ENCODE peak calls at places on chromosomes 3 and 15, in ten cellular contexts. X is fibroblast of lung, Z is transverse colon, M is astrocyte, W is esophagus squamous epithelium, Y is PC-3, O is foreskin keratinocyte, I is left ventricle myocardium inferior, A is IMR-90, E is kidney epithelial cell. S is an unnamed sample. For H3K27me3, the result is how much of the 10 kb centered on the place peaks cover.

GRCh38 chr15:91127236-91127914 is 27.3 kb downstream of the SV2B start:
- DNase-seq in Z (no peak), X (no peak), O (no peak), M (no peak), A (no peak), W (no peak), E (no peak), I (no peak), Y (no peak), S (no peak)

GRCh38 chr3:152193673-152194267 is 75.0 kb upstream of the MBNL1 start:
- DNase-seq in O (no peak), W (no peak), I (no peak), M (no peak), A (no peak), Y (no peak), Z (no peak), E (no peak), X (no peak), S (no peak)

GRCh38 chr3:87375231-87375682 is 98.9 kb upstream of the POU1F1 start:
- DNase-seq in M (no peak), W (no peak), O (no peak), A (no peak), I (no peak), X (no peak), Z (no peak), E (no peak), Y (no peak), S (no peak)

GRCh38 chr15:63157891-63158431 is 684 bp upstream of the RPS27L start:
- DNase-seq in M (peak), I (peak), O (no peak), Z (peak), E (peak), Y (peak), X (peak), W (no peak), A (peak), S (peak)

GRCh38 chr3:180421711-180422110 is 180.3 kb upstream of the TTC14 start:
- DNase-seq in X (no peak), O (no peak), I (no peak), M (no peak), W (no peak), Z (no peak), Y (no peak), A (peak), E (no peak), S (no peak)

GRCh38 chr3:71225285-71225684 is 358.2 kb downstream of the FOXP1 start:
- DNase-seq in W (no peak), X (no peak), Z (no peak), A (peak), M (no peak), E (no peak), O (no peak), Y (no peak), I (no peak), S (no peak)

GRCh38 chr3:100765437-100765975 is 56.2 kb downstream of the TFG start:
- DNase-seq in W (no peak), E (no peak), I (no peak), Y (no peak), O (no peak), A (no peak), X (no peak), Z (no peak), M (no peak), S (no peak)

GRCh38 chr3:155352900-155353490 is 59.5 kb upstream of the STRIT1 start:
- DNase-seq in A (peak), Y (peak), O (no peak), E (peak), X (peak), M (peak), Z (no peak), I (no peak), W (no peak), S (no peak)

GRCh38 chr15:37087050-37087691 is 13.2 kb downstream of the MEIS2 start:
- DNase-seq in I (no peak), M (no peak), E (no peak), W (no peak), O (no peak), Y (no peak), Z (no peak), X (no peak), A (no peak), S (no peak)

GRCh38 chr15:95864467-95864886 is 466.0 kb upstream of the NR2F2 start:
- DNase-seq in E (no peak), Z (peak), Y (no peak), M (no peak), O (no peak), W (no peak), I (no peak), X (no peak), A (no peak), S (no peak)

GRCh38 chr15:77810180-77810579 is 177.5 kb upstream of the LINGO1 start:
- DNase-seq in A (no peak), X (no peak), E (no peak), W (no peak), Z (no peak), I (no peak), M (no peak), Y (no peak), O (no peak), S (no peak)

GRCh38 chr15:45790325-45790943 is 155.6 kb downstream of the SQOR start:
- DNase-seq in A (peak), M (no peak), X (no peak), W (no peak), O (no peak), I (peak), Y (peak), Z (peak), E (no peak), S (peak)

GRCh38 chr15:69160976-69161877 is 792 bp downstream of the GLCE start:
- DNase-seq in Z (peak), O (no peak), E (no peak), X (peak), A (peak), W (no peak), M (no peak), I (peak), Y (peak), S (peak)

GRCh38 chr3:69130689-69131088 is 8.3 kb upstream of the LMOD3 start:
- DNase-seq in W (no peak), M (no peak), I (no peak), Y (no peak), Z (no peak), O (no peak), X (no peak), E (no peak), A (no peak), S (no peak)

GRCh38 chr15:28987337-28987736 is 101.6 kb downstream of the APBA2 start:
- DNase-seq in W (no peak), X (no peak), E (no peak), M (no peak), I (no peak), O (no peak), A (no peak), Y (no peak), Z (no peak), S (no peak)

GRCh38 chr3:110343945-110344344 is 727.7 kb upstream of the NECTIN3 start:
- DNase-seq in W (no peak), M (no peak), E (peak), Z (no peak), O (no peak), X (peak), I (no peak), A (peak), Y (peak), S (no peak)

GRCh38 chr3:107365051-107365450 is 12.2 kb upstream of the CCDC54 start:
- DNase-seq in X (no peak), Z (no peak), I (no peak), M (no peak), Y (no peak), W (no peak), O (no peak), A (no peak), E (no peak), S (no peak)

GRCh38 chr3:50246517-50246954 is 10.5 kb downstream of the GNAI2 start:
- DNase-seq in Y (peak), X (peak), M (peak), Z (peak), W (no peak), O (peak), A (peak), I (peak), E (peak), S (no peak)

GRCh38 chr3:26768068-26768651 is 145.6 kb downstream of the LRRC3B start:
- DNase-seq in Z (no peak), A (no peak), I (no peak), W (no peak), M (no peak), Y (no peak), E (no peak), X (no peak), O (no peak), S (no peak)

GRCh38 chr3:83655083-83655482 is 1303.7 kb upstream of the CADM2 start:
- DNase-seq in Y (peak), X (no peak), M (no peak), Z (no peak), I (no peak), W (no peak), O (no peak), E (no peak), A (no peak), S (no peak)

GRCh38 chr3:74564560-74564959 is 49.9 kb downstream of the CNTN3 start:
- DNase-seq in Y (no peak), M (no peak), I (no peak), X (no peak), A (peak), W (no peak), E (no peak), Z (no peak), O (no peak), S (no peak)

GRCh38 chr15:89674526-89674925 is 4.6 kb downstream of the PLIN1 start:
- DNase-seq in X (no peak), W (no peak), O (no peak), I (no peak), A (no peak), Y (no peak), Z (no peak), E (no peak), M (no peak), S (no peak)

GRCh38 chr15:41105348-41106334 is 10.4 kb downstream of the INO80 start:
- DNase-seq in W (no peak), Z (no peak), A (no peak), I (no peak), Y (no peak), X (no peak), O (no peak), E (no peak), M (no peak), S (no peak)

GRCh38 chr3:66485291-66485968 is 15.4 kb downstream of the LRIG1 start:
- DNase-seq in X (peak), Z (no peak), Y (no peak), O (no peak), W (peak), A (peak), M (peak), I (no peak), E (no peak), S (no peak)

GRCh38 chr3:53226142-53226840 is 29.5 kb downstream of the TKT start:
- DNase-seq in Y (no peak), W (no peak), E (no peak), I (no peak), M (no peak), X (no peak), Z (no peak), A (no peak), O (no peak), S (no peak)

GRCh38 chr3:85342915-85343314 is 384.1 kb downstream of the CADM2 start:
- DNase-seq in I (no peak), E (no peak), Y (peak), Z (no peak), X (peak), M (no peak), O (no peak), W (no peak), A (no peak), S (peak)

GRCh38 chr15:72168131-72168825 is 29.3 kb downstream of the GRAMD2A start:
- DNase-seq in O (peak), I (peak), E (no peak), X (peak), Z (no peak), A (peak), Y (peak), M (peak), W (no peak), S (peak)

GRCh38 chr15:60791216-60791615 is 312.3 kb upstream of the ICE2 start:
- DNase-seq in I (no peak), M (peak), Y (no peak), Z (no peak), A (no peak), W (no peak), E (no peak), X (peak), O (no peak), S (no peak)
- H3K27me3 ChIP-seq in I (under half), M (under half), Y (under half), Z (under half), A (under half), W (under half), E (under half), X (under half), O (under half), S (under half)

DNA sequence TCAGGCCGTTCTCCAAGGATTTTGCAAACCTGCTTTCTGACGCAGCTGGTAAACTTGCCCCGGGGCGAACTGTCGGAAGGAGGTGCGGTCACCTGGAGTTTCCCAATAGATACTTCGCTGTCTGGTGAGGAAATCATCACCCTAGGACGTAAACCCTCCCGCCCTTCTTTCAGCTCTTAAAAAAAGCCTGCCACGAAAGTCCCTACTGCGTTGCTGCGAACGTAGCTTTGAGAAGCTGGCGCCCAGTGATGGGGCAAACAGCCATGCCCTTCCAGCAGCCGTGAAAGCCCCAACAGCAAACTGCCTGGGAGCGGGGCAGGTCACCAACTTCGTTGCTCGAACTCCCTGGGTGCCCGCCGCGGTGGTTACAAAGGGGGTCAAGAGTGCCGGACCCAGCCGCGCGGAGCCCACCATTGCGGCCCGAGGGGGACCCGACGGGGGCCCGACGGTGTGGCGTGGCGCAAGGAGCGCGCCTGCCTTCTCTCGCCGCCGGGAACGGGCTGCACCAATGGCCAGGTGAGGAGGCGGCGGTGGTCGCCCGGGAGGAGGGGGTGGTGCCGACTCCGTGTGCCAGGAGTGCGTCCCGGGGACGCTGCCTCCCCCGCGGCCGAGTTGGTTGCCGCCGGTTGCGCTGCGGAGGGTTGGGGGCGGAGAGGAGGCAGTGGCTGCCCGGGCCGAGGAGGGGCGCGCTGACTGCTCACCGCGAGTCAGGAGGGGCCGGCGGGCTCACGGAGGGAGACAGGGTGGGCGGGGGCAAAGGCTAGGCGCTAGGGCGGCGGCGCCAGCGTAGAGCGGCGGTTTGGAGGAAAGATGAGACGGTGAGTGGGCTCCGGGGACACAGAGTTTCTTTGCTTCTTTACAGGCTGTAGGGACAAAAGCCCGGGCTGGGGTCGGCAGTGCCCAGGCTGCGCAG is at the start of gene PHLDB2:
- DNase-seq in I (peak), E (no peak), A (peak), Y (peak), M (peak), Z (peak), O (peak), X (peak), W (no peak), S (peak)
- TF ChIP-seq CTCF in I (no peak), E (peak), A (no peak), Y (peak), M (no peak), Z (no peak), O (peak), X (no peak), W (no peak), S (no peak)

GRCh38 chr15:53625962-53626845 is 133.3 kb downstream of the WDR72 start:
- DNase-seq in E (no peak), M (no peak), W (no peak), I (no peak), Z (no peak), X (no peak), Y (no peak), A (no peak), O (no peak), S (no peak)

GRCh38 chr15:53625260-53625659 is 134.2 kb downstream of the WDR72 start:
- DNase-seq in Z (no peak), W (no peak), X (no peak), I (no peak), Y (no peak), M (no peak), E (no peak), A (no peak), O (no peak), S (no peak)

DNA sequence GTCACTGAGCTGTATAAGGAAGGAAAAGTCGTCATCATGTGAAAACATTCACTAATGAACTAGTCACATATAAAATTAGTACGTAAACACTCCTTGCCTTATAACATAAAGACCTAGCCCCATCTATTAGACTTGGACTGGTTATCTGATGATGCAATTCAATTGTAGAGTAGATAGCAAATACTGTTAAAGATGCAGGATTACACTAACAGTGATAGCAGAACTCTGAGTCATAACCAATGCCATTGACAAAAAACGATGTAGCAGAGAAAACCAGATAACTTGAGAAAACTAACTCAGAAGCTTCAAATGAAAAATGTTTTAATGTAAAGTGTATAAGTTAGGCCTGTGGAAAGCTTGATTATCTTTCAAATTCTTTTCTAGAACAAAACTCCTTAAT is 132.2 kb downstream of the WDR72 start:
- DNase-seq in W (no peak), X (no peak), O (no peak), Z (no peak), E (no peak), M (peak), A (no peak), Y (no peak), I (no peak), S (no peak)
- H3K27me3 ChIP-seq in W (under half), X (under half), O (under half), Z (under half), E (under half), M (under half), A (under half), Y (under half), I (under half), S (under half)

GRCh38 chr15:55526559-55527036 is 18.6 kb upstream of the DNAAF4 start:
- DNase-seq in W (no peak), Z (no peak), Y (peak), X (peak), M (peak), O (no peak), E (no peak), A (peak), I (no peak), S (peak)
- TF ChIP-seq CTCF in W (peak), Z (peak), Y (peak), X (peak), M (peak), O (peak), E (peak), A (peak), I (peak), S (peak)

GRCh38 chr15:82950295-82950694 is 2.2 kb downstream of the HOMER2 start:
- DNase-seq in Y (no peak), A (no peak), E (no peak), O (no peak), M (no peak), X (no peak), I (no peak), Z (no peak), W (no peak), S (no peak)
- H3K27me3 ChIP-seq in Y (under half), A (under half), E (under half), O (under half), M (under half), X (under half), I (under half), Z (under half), W (under half), S (under half)

GRCh38 chr3:183777016-183777618 is 48.3 kb downstream of the MAP6D1 start:
- DNase-seq in W (no peak), Z (no peak), E (no peak), A (no peak), O (no peak), Y (no peak), X (no peak), M (no peak), I (no peak), S (no peak)

GRCh38 chr3:183781246-183781645 is 44.1 kb downstream of the MAP6D1 start:
- DNase-seq in Y (no peak), E (no peak), M (no peak), O (no peak), Z (no peak), A (no peak), I (no peak), X (no peak), W (no peak), S (no peak)

GRCh38 chr3:183782576-183782975 is 42.8 kb downstream of the MAP6D1 start:
- DNase-seq in O (no peak), E (no peak), M (no peak), W (no peak), Y (peak), Z (no peak), A (no peak), I (no peak), X (no peak), S (no peak)

GRCh38 chr3:183775781-183776180 is 49.6 kb downstream of the MAP6D1 start:
- DNase-seq in I (peak), Y (no peak), A (no peak), M (no peak), E (no peak), W (no peak), X (no peak), Z (no peak), O (no peak), S (no peak)

GRCh38 chr3:183779896-183780450 is 45.4 kb downstream of the MAP6D1 start:
- DNase-seq in M (peak), E (no peak), Y (no peak), X (peak), Z (no peak), I (no peak), O (no peak), W (no peak), A (peak), S (no peak)
- TF ChIP-seq CTCF in M (no peak), E (no peak), Y (no peak), X (no peak), Z (no peak), I (no peak), O (no peak), W (no peak), A (no peak), S (no peak)

S was measured in thyroid gland.